ENCODE peak calls at places on chromosomes 5 and 9, in five cellular contexts. T, I, J, F and V are unnamed samples.

GRCh38 chr5:67516959-67517358 is 320.4 kb upstream of the CD180 start:
- DNase-seq in J (no peak), I (no peak), F (no peak), T (no peak), V (peak)

GRCh38 chr9:105132576-105132975 is 111.9 kb upstream of the SLC44A1 start:
- DNase-seq in F (no peak), I (no peak), J (no peak), T (no peak), V (peak)

GRCh38 chr9:123480096-123480495 is 124.1 kb downstream of the CRB2 start:
- DNase-seq in I (no peak), T (no peak), F (no peak), J (no peak), V (no peak)

GRCh38 chr9:734831-735511 is 106.5 kb upstream of the DMRT1 start:
- DNase-seq in I (no peak), T (no peak), J (no peak), F (no peak), V (peak)

GRCh38 chr9:131627846-131628820 is 82.8 kb downstream of the PRRT1B start:
- DNase-seq in I (no peak), T (peak), J (no peak), F (peak), V (peak)

GRCh38 chr9:131475956-131476776 is 26.6 kb upstream of the POMT1 start:
- DNase-seq in I (no peak), T (no peak), J (no peak), F (no peak), V (no peak)

GRCh38 chr9:12708562-12709298 is 15.5 kb downstream of the TYRP1 start:
- DNase-seq in T (no peak), F (no peak), I (no peak), J (no peak), V (peak)

GRCh38 chr5:124908603-124909451 is 162.4 kb upstream of the ZNF608 start:
- DNase-seq in I (no peak), F (no peak), J (no peak), T (no peak), V (no peak)

GRCh38 chr5:172901012-172901780 is 58.0 kb upstream of the RPL26L1 start:
- DNase-seq in F (peak), T (no peak), J (no peak), I (no peak), V (peak)

GRCh38 chr5:150112211-150113046 is 26.1 kb upstream of the CSF1R start:
- DNase-seq in T (no peak), F (no peak), I (peak), J (no peak), V (peak)

GRCh38 chr5:154202379-154203260 is 12.1 kb downstream of the GALNT10 start:
- DNase-seq in I (no peak), F (peak), T (peak), J (peak), V (no peak)

GRCh38 chr9:7983361-7983974 is 183.9 kb upstream of the DMAC1 start:
- DNase-seq in I (no peak), F (no peak), T (no peak), J (no peak), V (no peak)

GRCh38 chr5:136810198-136810823 is 445.0 kb upstream of the TRPC7 start:
- DNase-seq in F (no peak), T (no peak), J (no peak), I (no peak), V (peak)

GRCh38 chr9:136578915-136579637 is 33.2 kb upstream of the NOTCH1 start:
- DNase-seq in F (no peak), T (no peak), J (no peak), I (no peak), V (no peak)